ENCODE peak calls at places on chromosomes 4 and X, in five cellular contexts. W, I, G, U and O are unnamed samples.

GRCh38 chr4:89283226-89283974 is 24.2 kb downstream of the GPRIN3 start:
- DNase-seq in G (no peak), W (no peak), I (no peak), U (no peak), O (peak; percentile 48)

GRCh38 chrX:729583-730409 is 99.2 kb downstream of the SHOX start:
- DNase-seq in G (no peak), U (no peak), I (no peak), W (no peak), O (no peak)

GRCh38 chr4:4986856-4987255 is 32.4 kb downstream of the CYTL1 start:
- DNase-seq in W (no peak), U (no peak), G (no peak), I (no peak), O (no peak)

GRCh38 chr4:113878718-113879117 is 100.7 kb downstream of the ARSJ start:
- DNase-seq in G (peak; percentile 40), U (no peak), W (peak; percentile 55), I (no peak), O (no peak)

GRCh38 chrX:48897157-48897620 is 379 bp downstream of the TIMM17B start:
- DNase-seq in U (peak; percentile 87), W (peak; percentile 88), I (peak; percentile 60), G (peak; percentile 76), O (peak; percentile 81)

GRCh38 chr4:62053974-62054373 is 853.8 kb downstream of the ADGRL3 start:
- DNase-seq in U (no peak), W (no peak), G (no peak), I (no peak), O (no peak)

GRCh38 chrX:154979671-154980070 is 42.9 kb downstream of the F8 start:
- DNase-seq in U (no peak), G (no peak), I (no peak), W (no peak), O (peak; percentile 44)

GRCh38 chr4:25370242-25370641 is 6.8 kb upstream of the ANAPC4 start:
- DNase-seq in G (no peak), I (no peak), U (no peak), W (no peak), O (no peak)

GRCh38 chr4:43331226-43332078 is 438.9 kb downstream of the GRXCR1 start:
- DNase-seq in U (no peak), I (no peak), G (no peak), W (no peak), O (no peak)

GRCh38 chr4:39036172-39036571 is 4.0 kb upstream of the TMEM156 start:
- DNase-seq in U (no peak), I (no peak), W (no peak), G (peak; percentile 20), O (no peak)

GRCh38 chrX:3052864-3053263 is 11.6 kb downstream of the ARSF start:
- DNase-seq in U (no peak), I (no peak), W (no peak), G (no peak), O (no peak)

GRCh38 chr4:174665799-174666198 is 143.5 kb upstream of the HPGD start:
- DNase-seq in U (no peak), I (no peak), G (no peak), W (no peak), O (no peak)

GRCh38 chrX:37455381-37455780 is 106.2 kb downstream of the PRRG1 start:
- DNase-seq in U (no peak), G (no peak), I (no peak), W (no peak), O (no peak)

GRCh38 chr4:76658231-76659102 is 223.4 kb downstream of the SHROOM3 start:
- DNase-seq in G (peak; percentile 79), U (no peak), I (no peak), W (no peak), O (no peak)

GRCh38 chr4:87033902-87034301 is 99.1 kb downstream of the AFF1 start:
- DNase-seq in U (no peak), G (peak; percentile 39), I (no peak), W (no peak), O (no peak)

GRCh38 chrX:15971696-15972095 is 117.1 kb upstream of the AP1S2 start:
- DNase-seq in W (no peak), I (no peak), U (no peak), G (no peak), O (no peak)

GRCh38 chrX:111348363-111348927 is 63.5 kb downstream of the DCX start:
- DNase-seq in I (no peak), G (no peak), W (no peak), U (peak; percentile 42), O (no peak)

GRCh38 chr4:160848901-160849735 is 1314.7 kb downstream of the FSTL5 start:
- DNase-seq in U (no peak), I (no peak), G (no peak), W (peak; percentile 58), O (no peak)

GRCh38 chr4:7831330-7831729 is 108.3 kb downstream of the AFAP1 start:
- DNase-seq in U (peak; percentile 64), G (peak; percentile 82), W (no peak), I (no peak), O (no peak)

GRCh38 chrX:68894513-68895338 is 65.9 kb downstream of the EFNB1 start:
- DNase-seq in G (peak; percentile 88), U (peak; percentile 79), W (peak; percentile 77), I (peak; percentile 62), O (peak; percentile 67)

GRCh38 chrX:105299286-105299685 is 78.8 kb upstream of the TEX13A start:
- DNase-seq in G (no peak), I (no peak), U (no peak), W (no peak), O (no peak)

GRCh38 chr4:126124817-126125216 is 810.1 kb downstream of the FAT4 start:
- DNase-seq in W (no peak), U (no peak), G (no peak), I (no peak), O (no peak)

GRCh38 chr4:99736846-99737245 is 79.2 kb upstream of the C4orf54 start:
- DNase-seq in I (no peak), W (no peak), U (no peak), G (no peak), O (no peak)

DNA sequence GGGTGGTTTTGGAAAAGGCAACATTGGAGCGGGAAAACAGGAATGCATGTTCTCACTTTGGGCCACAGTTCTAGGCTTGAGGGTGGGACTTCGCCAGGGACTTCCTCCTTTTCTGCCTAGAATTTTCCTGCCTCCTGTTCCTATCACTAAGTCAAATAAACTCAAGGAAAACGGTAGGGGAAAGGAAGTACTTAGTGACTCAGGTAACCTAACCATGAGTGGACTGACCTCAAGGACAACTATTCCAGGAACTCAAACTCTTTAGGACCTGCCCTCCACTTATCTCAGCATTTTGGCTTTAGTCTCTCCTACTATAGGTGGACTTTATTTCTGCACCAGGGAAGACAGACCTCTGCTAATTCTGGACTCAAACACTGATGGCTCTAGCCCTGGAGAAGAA is 281.7 kb downstream of the ZNF674 start:
- DNase-seq in G (no peak), U (no peak), W (no peak), I (no peak), O (no peak)
- H3K4me1 ChIP-seq in G (no peaks in the 10 kb centered on the region), U (no peaks in the 10 kb centered on the region), W (no peaks in the 10 kb centered on the region), I (no peaks in the 10 kb centered on the region), O (no peaks in the 10 kb centered on the region)

DNA sequence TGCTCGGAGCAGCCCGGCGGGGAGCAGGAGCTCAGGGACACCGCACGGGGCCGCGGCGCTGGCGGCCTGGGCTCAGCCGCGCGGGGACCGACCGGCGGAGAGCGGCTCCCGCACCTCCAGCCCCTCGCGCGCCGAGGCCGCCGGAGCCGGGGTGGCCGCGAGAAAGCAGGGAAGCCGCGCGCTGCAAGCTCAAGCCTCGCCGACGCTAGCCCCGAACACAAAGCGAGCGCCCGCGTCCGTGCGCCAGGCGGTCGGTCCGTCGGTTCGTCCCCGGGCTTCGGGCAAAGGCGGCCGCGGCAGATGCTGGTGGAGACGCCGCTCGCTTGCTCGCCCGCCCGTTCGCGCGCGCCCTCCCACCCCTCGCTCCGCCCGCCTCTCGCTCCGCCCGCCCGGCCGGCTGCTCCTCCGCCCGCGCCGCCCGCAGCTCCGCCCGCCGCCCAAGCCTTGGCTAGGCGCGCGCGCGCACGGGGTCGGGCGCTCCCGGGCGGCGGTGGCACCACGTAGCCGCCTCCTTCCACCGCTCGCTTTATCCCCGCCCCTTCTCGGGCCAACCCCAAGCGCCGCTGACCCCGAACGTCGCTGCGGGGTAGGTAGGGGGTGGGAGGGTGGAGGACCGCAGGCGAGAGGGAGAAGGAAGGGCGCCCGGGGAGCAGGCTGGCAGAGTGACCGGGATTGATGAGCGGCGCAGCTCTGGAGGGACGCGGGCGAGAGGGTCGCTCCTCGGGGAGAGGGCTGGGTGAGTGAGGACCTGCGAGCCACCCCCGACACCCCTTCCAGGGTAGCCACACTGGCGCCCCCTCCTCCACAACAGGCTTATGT is at the start of gene TSPAN5:
- DNase-seq in I (peak; percentile 79), U (peak; percentile 82), G (peak; percentile 82), W (peak; percentile 93), O (peak; percentile 82)
- H3K4me1 ChIP-seq in I (peaks cover 42% of the 10 kb centered on the region), U (peaks cover 18% of the 10 kb centered on the region), G (peaks cover 61% of the 10 kb centered on the region), W (peaks cover 20% of the 10 kb centered on the region), O (peaks cover 24% of the 10 kb centered on the region)

GRCh38 chr4:41575207-41575606 is 37.2 kb downstream of the LIMCH1 start:
- DNase-seq in U (no peak), G (no peak), I (no peak), W (no peak), O (no peak)
- H3K4me1 ChIP-seq in U (peaks cover 68% of the 10 kb centered on the region), G (no peaks in the 10 kb centered on the region), I (peaks cover 79% of the 10 kb centered on the region), W (peaks cover 9% of the 10 kb centered on the region), O (peaks cover 24% of the 10 kb centered on the region)

GRCh38 chr4:184423003-184423686 is 51.2 kb downstream of the IRF2 start:
- DNase-seq in W (no peak), I (no peak), G (no peak), U (no peak), O (no peak)
- H3K4me1 ChIP-seq in W (no peaks in the 10 kb centered on the region), I (peaks cover 78% of the 10 kb centered on the region), G (peaks cover 2% of the 10 kb centered on the region), U (peaks cover 44% of the 10 kb centered on the region), O (peaks cover 51% of the 10 kb centered on the region)

GRCh38 chrX:134173541-134174272 is 63.3 kb upstream of the CCDC160 start:
- DNase-seq in W (peak; percentile 38), G (no peak), U (no peak), I (no peak), O (no peak)
- H3K4me1 ChIP-seq in W (peaks cover 42% of the 10 kb centered on the region), G (no peaks in the 10 kb centered on the region), U (no peaks in the 10 kb centered on the region), I (no peaks in the 10 kb centered on the region), O (no peaks in the 10 kb centered on the region)

GRCh38 chrX:107721966-107722707 is 53.5 kb downstream of the TSC22D3 start:
- DNase-seq in I (no peak), U (peak; percentile 4), W (no peak), G (no peak), O (no peak)
- H3K4me1 ChIP-seq in I (peaks cover 55% of the 10 kb centered on the region), U (peaks cover 51% of the 10 kb centered on the region), W (peaks cover 70% of the 10 kb centered on the region), G (peaks cover 11% of the 10 kb centered on the region), O (peaks cover 43% of the 10 kb centered on the region)

GRCh38 chr4:173185832-173186545 is 17.4 kb downstream of the GALNT7 start:
- DNase-seq in G (peak; percentile 86), W (no peak), U (no peak), I (no peak), O (no peak)

GRCh38 chr4:173181769-173182374 is 13.3 kb downstream of the GALNT7 start:
- DNase-seq in U (no peak), I (no peak), W (no peak), G (peak; percentile 88), O (no peak)

GRCh38 chr4:173178144-173178543 is 9.5 kb downstream of the GALNT7 start:
- DNase-seq in G (no peak), U (no peak), W (no peak), I (no peak), O (no peak)

GRCh38 chr4:173177232-173177631 is 8.6 kb downstream of the GALNT7 start:
- DNase-seq in G (no peak), W (no peak), U (no peak), I (no peak), O (no peak)

GRCh38 chr4:173182403-173182802 is 13.8 kb downstream of the GALNT7 start:
- DNase-seq in G (peak; percentile 48), U (no peak), W (no peak), I (no peak), O (no peak)
- H3K4me1 ChIP-seq in G (peaks cover 46% of the 10 kb centered on the region), U (no peaks in the 10 kb centered on the region), W (peaks cover 12% of the 10 kb centered on the region), I (peaks cover 20% of the 10 kb centered on the region), O (peaks cover 24% of the 10 kb centered on the region)